ENCODE peak calls at places on chromosome 11, in eight cellular contexts. One of them, this sample, is unnamed.

GRCh38 chr11:31943056-31943780 is 132.1 kb upstream of the PAX6 start:
- DNase-seq in mammary epithelial cell: no peak
- DNase-seq in astrocyte: no peak
- DNase-seq in IMR-90: no peak
- DNase-seq in K562: no peak
- DNase-seq in neural progenitor cell: peak; percentile 52
- DNase-seq in SK-N-SH: no peak
- DNase-seq in fibroblast of lung: no peak
- DNase-seq in this sample: no peak

GRCh38 chr11:32137263-32137662 is 46.4 kb downstream of the RCN1 start:
- DNase-seq in IMR-90: peak; percentile 99
- DNase-seq in astrocyte: peak; percentile 98
- DNase-seq in neural progenitor cell: no peak
- DNase-seq in fibroblast of lung: peak; percentile 98
- DNase-seq in SK-N-SH: no peak
- DNase-seq in K562: no peak
- DNase-seq in mammary epithelial cell: peak; percentile 93
- DNase-seq in this sample: no peak

GRCh38 chr11:5369793-5370192 is 13.8 kb upstream of the OR51M1 start:
- DNase-seq in K562: no peak
- DNase-seq in fibroblast of lung: no peak
- DNase-seq in astrocyte: no peak
- DNase-seq in IMR-90: peak; percentile 90
- DNase-seq in neural progenitor cell: peak; percentile 36
- DNase-seq in SK-N-SH: peak; percentile 1
- DNase-seq in mammary epithelial cell: no peak
- DNase-seq in this sample: no peak

GRCh38 chr11:34468209-34468841 is 29.6 kb downstream of the CAT start:
- DNase-seq in K562: peak; percentile 56
- DNase-seq in SK-N-SH: peak; percentile 18
- DNase-seq in astrocyte: no peak
- DNase-seq in IMR-90: peak; percentile 14
- DNase-seq in fibroblast of lung: no peak
- DNase-seq in mammary epithelial cell: peak; percentile 19
- DNase-seq in neural progenitor cell: peak; percentile 42
- DNase-seq in this sample: peak; percentile 23

GRCh38 chr11:107359701-107360100 is 97.9 kb downstream of the CWF19L2 start:
- DNase-seq in neural progenitor cell: no peak
- DNase-seq in SK-N-SH: no peak
- DNase-seq in fibroblast of lung: peak; percentile 4
- DNase-seq in K562: no peak
- DNase-seq in IMR-90: peak; percentile 14
- DNase-seq in astrocyte: no peak
- DNase-seq in mammary epithelial cell: no peak
- DNase-seq in this sample: no peak

GRCh38 chr11:79438631-79439429 is 2.0 kb downstream of the TENM4 start:
- DNase-seq in SK-N-SH: peak; percentile 65
- DNase-seq in K562: no peak
- DNase-seq in astrocyte: peak; percentile 30
- DNase-seq in mammary epithelial cell: peak; percentile 51
- DNase-seq in IMR-90: peak; percentile 42
- DNase-seq in fibroblast of lung: peak; percentile 42
- DNase-seq in neural progenitor cell: peak; percentile 63
- DNase-seq in this sample: no peak

GRCh38 chr11:40281055-40281580 is 1178.3 kb downstream of the LRRC4C start:
- DNase-seq in SK-N-SH: no peak
- DNase-seq in mammary epithelial cell: no peak
- DNase-seq in IMR-90: no peak
- DNase-seq in K562: no peak
- DNase-seq in astrocyte: peak; percentile 53
- DNase-seq in fibroblast of lung: peak; percentile 64
- DNase-seq in neural progenitor cell: no peak
- DNase-seq in this sample: no peak

GRCh38 chr11:108643974-108644373 is 20.9 kb upstream of the DDX10 start:
- DNase-seq in neural progenitor cell: no peak
- DNase-seq in SK-N-SH: no peak
- DNase-seq in fibroblast of lung: no peak
- DNase-seq in mammary epithelial cell: no peak
- DNase-seq in IMR-90: no peak
- DNase-seq in astrocyte: no peak
- DNase-seq in K562: no peak
- DNase-seq in this sample: no peak

GRCh38 chr11:116895053-116895757 is 57.8 kb upstream of the APOA1 start:
- DNase-seq in fibroblast of lung: no peak
- DNase-seq in astrocyte: no peak
- DNase-seq in neural progenitor cell: peak; percentile 74
- DNase-seq in SK-N-SH: peak; percentile 28
- DNase-seq in IMR-90: no peak
- DNase-seq in K562: peak; percentile 44
- DNase-seq in mammary epithelial cell: no peak
- DNase-seq in this sample: no peak

GRCh38 chr11:120290945-120291344 is 34.2 kb upstream of the TLCD5 start:
- DNase-seq in neural progenitor cell: no peak
- DNase-seq in fibroblast of lung: no peak
- DNase-seq in mammary epithelial cell: no peak
- DNase-seq in IMR-90: no peak
- DNase-seq in SK-N-SH: no peak
- DNase-seq in K562: no peak
- DNase-seq in astrocyte: no peak
- DNase-seq in this sample: no peak

GRCh38 chr11:35893796-35894475 is 49.9 kb upstream of the LDLRAD3 start:
- DNase-seq in astrocyte: no peak
- DNase-seq in K562: no peak
- DNase-seq in IMR-90: peak; percentile 35
- DNase-seq in SK-N-SH: no peak
- DNase-seq in fibroblast of lung: peak; percentile 29
- DNase-seq in mammary epithelial cell: peak; percentile 98
- DNase-seq in neural progenitor cell: no peak
- DNase-seq in this sample: no peak

DNA sequence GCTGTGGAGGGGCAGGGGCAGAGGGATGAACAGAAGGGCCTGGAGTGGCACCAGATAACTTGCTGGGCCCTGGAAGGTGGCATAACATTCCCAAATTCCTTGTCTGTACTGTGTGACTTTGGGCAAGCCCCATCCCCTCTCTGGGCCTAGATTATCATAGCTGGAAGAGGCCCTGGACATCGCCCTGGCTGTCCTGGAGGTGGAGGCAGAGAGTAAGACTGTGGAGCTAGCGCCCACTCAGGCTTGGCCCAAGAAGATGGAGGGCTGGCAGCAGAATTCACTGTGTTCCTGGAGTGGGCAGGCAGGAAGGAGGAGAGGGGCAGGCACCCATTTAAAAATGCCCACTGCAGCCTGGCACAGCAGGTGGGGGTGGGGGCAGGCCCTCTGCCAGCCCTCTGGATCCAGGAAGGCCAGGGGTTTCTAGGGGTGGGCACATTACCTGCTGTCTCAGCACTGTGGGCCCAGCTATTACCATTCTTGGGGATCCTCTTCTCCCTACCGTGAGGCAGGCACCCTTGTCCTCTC is 22.6 kb downstream of the ARHGEF17 start:
- DNase-seq in SK-N-SH: peak; percentile 71
- DNase-seq in IMR-90: peak; percentile 61
- DNase-seq in astrocyte: no peak
- DNase-seq in neural progenitor cell: peak; percentile 64
- DNase-seq in fibroblast of lung: peak; percentile 48
- DNase-seq in mammary epithelial cell: no peak
- DNase-seq in K562: peak; percentile 54
- DNase-seq in this sample: no peak
- TF ChIP-seq CTCF in SK-N-SH: peak; percentile 53
- TF ChIP-seq CTCF in IMR-90: peak; percentile 62
- TF ChIP-seq CTCF in astrocyte: peak; percentile 35
- TF ChIP-seq CTCF in neural progenitor cell: peak; percentile 46
- TF ChIP-seq CTCF in fibroblast of lung: peak; percentile 53
- TF ChIP-seq CTCF in mammary epithelial cell: peak; percentile 29
- TF ChIP-seq CTCF in K562: peak; percentile 65
- TF ChIP-seq CTCF in this sample: no peak

DNA sequence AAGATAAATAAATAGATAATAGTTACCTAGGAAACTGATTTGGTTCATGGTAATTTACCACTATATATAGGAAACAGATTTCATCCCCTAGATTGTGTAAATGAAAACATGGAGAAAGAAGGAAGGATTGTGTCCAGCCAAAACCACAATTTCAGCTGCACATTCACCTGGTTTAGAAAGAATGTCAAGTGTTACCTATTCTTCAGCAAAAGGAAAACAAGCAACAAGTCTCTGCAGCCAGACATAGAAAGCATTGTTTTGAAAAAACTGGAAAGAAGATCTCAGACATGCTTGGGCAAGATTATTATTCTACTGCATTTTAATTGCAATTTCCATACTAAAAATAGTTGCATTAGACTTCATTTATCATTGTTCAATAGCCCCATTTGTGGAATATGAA is 8.8 kb upstream of the BMAL1 start:
- DNase-seq in fibroblast of lung: no peak
- DNase-seq in IMR-90: no peak
- DNase-seq in K562: no peak
- DNase-seq in astrocyte: no peak
- DNase-seq in neural progenitor cell: no peak
- DNase-seq in SK-N-SH: no peak
- DNase-seq in mammary epithelial cell: peak; percentile 91
- DNase-seq in this sample: no peak
- H3K4me2 ChIP-seq in fibroblast of lung: no peak overlapping the region
- H3K4me2 ChIP-seq in IMR-90: no peak overlapping the region
- H3K4me2 ChIP-seq in K562: no peak overlapping the region
- H3K4me2 ChIP-seq in astrocyte: no peak overlapping the region
- H3K4me2 ChIP-seq in neural progenitor cell: no peak overlapping the region
- H3K4me2 ChIP-seq in SK-N-SH: peak overlapping the region; percentile 11
- H3K4me2 ChIP-seq in mammary epithelial cell: peak overlapping the region; percentile 69
- H3K4me2 ChIP-seq in this sample: no peak overlapping the region

GRCh38 chr11:10696797-10697620 is 3.5 kb upstream of the IRAG1 start:
- DNase-seq in neural progenitor cell: no peak
- DNase-seq in astrocyte: no peak
- DNase-seq in SK-N-SH: no peak
- DNase-seq in IMR-90: no peak
- DNase-seq in mammary epithelial cell: no peak
- DNase-seq in K562: no peak
- DNase-seq in fibroblast of lung: no peak
- DNase-seq in this sample: no peak

GRCh38 chr11:10693509-10694071 is at the start of gene IRAG1:
- DNase-seq in astrocyte: peak; percentile 62
- DNase-seq in fibroblast of lung: peak; percentile 72
- DNase-seq in neural progenitor cell: peak; percentile 11
- DNase-seq in K562: no peak
- DNase-seq in SK-N-SH: peak; percentile 63
- DNase-seq in IMR-90: peak; percentile 78
- DNase-seq in mammary epithelial cell: no peak
- DNase-seq in this sample: no peak

GRCh38 chr11:10692716-10693115 is 839 bp downstream of the IRAG1 start:
- DNase-seq in SK-N-SH: peak; percentile 38
- DNase-seq in fibroblast of lung: no peak
- DNase-seq in mammary epithelial cell: no peak
- DNase-seq in K562: no peak
- DNase-seq in IMR-90: no peak
- DNase-seq in neural progenitor cell: no peak
- DNase-seq in astrocyte: no peak
- DNase-seq in this sample: no peak

GRCh38 chr11:10695821-10696220 is 2.3 kb upstream of the IRAG1 start:
- DNase-seq in IMR-90: peak; percentile 20
- DNase-seq in mammary epithelial cell: no peak
- DNase-seq in astrocyte: no peak
- DNase-seq in K562: no peak
- DNase-seq in SK-N-SH: no peak
- DNase-seq in fibroblast of lung: no peak
- DNase-seq in neural progenitor cell: no peak
- DNase-seq in this sample: no peak

GRCh38 chr11:10694481-10695239 is 1.1 kb upstream of the IRAG1 start:
- DNase-seq in neural progenitor cell: no peak
- DNase-seq in astrocyte: peak; percentile 62
- DNase-seq in K562: no peak
- DNase-seq in fibroblast of lung: peak; percentile 70
- DNase-seq in IMR-90: peak; percentile 83
- DNase-seq in mammary epithelial cell: no peak
- DNase-seq in SK-N-SH: no peak
- DNase-seq in this sample: no peak
- H2AFZ ChIP-seq in neural progenitor cell: no peak overlapping the region
- H2AFZ ChIP-seq in astrocyte: no peak overlapping the region
- H2AFZ ChIP-seq in K562: no peak overlapping the region
- H2AFZ ChIP-seq in fibroblast of lung: no peak overlapping the region
- H2AFZ ChIP-seq in IMR-90: peak overlapping the region; percentile 83
- H2AFZ ChIP-seq in mammary epithelial cell: no peak overlapping the region
- H2AFZ ChIP-seq in SK-N-SH: no peak overlapping the region
- H2AFZ ChIP-seq in this sample: no peak overlapping the region

GRCh38 chr11:1889527-1889930 is 2.2 kb downstream of the PRR33 start:
- DNase-seq in SK-N-SH: peak; percentile 24
- DNase-seq in K562: no peak
- DNase-seq in IMR-90: no peak
- DNase-seq in mammary epithelial cell: no peak
- DNase-seq in neural progenitor cell: no peak
- DNase-seq in fibroblast of lung: no peak
- DNase-seq in astrocyte: no peak
- DNase-seq in this sample: no peak

GRCh38 chr11:1891831-1892115 is at the start of gene PRR33:
- DNase-seq in fibroblast of lung: no peak
- DNase-seq in IMR-90: no peak
- DNase-seq in SK-N-SH: peak; percentile 26
- DNase-seq in astrocyte: no peak
- DNase-seq in K562: no peak
- DNase-seq in mammary epithelial cell: no peak
- DNase-seq in neural progenitor cell: no peak
- DNase-seq in this sample: no peak

GRCh38 chr11:1890856-1891830 is 552 bp downstream of the PRR33 start:
- DNase-seq in astrocyte: no peak
- DNase-seq in IMR-90: no peak
- DNase-seq in K562: no peak
- DNase-seq in SK-N-SH: peak; percentile 41
- DNase-seq in mammary epithelial cell: no peak
- DNase-seq in fibroblast of lung: no peak
- DNase-seq in neural progenitor cell: no peak
- DNase-seq in this sample: no peak

GRCh38 chr11:1888811-1889526 is 2.7 kb downstream of the PRR33 start:
- DNase-seq in SK-N-SH: peak; percentile 29
- DNase-seq in astrocyte: no peak
- DNase-seq in K562: no peak
- DNase-seq in IMR-90: no peak
- DNase-seq in neural progenitor cell: no peak
- DNase-seq in mammary epithelial cell: no peak
- DNase-seq in fibroblast of lung: no peak
- DNase-seq in this sample: no peak

DNA sequence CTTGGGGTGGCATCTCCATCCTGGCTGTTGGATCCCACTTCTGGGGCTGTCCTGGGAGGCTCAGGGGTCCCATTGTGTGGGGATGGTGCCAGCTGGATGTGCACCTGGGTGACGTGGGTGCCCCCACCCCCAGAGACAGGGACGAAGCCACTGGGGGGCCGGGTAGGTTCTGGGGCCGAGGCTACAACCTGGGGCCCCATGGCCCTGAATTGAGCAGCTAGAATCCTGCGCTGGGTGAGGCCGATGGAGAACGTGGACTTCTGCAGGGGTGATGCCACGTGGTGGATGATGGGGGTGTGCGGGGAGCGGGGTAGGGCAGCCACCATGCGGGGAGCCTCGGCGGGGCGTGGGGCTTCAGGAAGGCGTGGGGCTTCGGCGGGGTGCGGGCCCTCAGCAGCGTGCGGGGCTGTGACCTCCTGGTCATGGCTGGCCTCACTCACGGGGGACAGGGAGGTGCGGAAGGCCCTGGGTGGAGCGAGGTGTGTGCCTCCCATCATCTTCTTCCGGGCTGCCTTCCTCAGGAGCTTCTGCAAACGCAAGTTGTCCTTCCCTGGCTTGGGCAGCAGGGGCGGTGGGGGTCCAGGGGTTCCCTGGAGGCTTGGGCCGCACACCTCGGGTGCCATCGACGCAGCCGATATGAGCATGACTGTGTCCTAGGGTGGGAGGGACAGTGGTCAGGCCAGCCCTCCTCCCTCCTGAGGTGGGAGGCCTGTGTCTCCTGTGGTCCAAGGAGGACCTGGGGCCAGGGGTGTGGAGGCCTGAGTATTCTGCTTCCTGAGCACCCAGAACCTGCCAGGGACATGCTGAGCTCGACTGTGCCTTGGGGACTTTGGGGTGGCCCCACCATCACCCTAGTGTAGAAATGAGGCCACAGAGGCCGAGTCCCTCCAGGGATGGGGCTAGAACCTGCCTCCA is 1.5 kb downstream of the PRR33 start:
- DNase-seq in K562: no peak
- DNase-seq in SK-N-SH: peak; percentile 37
- DNase-seq in IMR-90: no peak
- DNase-seq in fibroblast of lung: no peak
- DNase-seq in neural progenitor cell: no peak
- DNase-seq in mammary epithelial cell: no peak
- DNase-seq in astrocyte: no peak
- DNase-seq in this sample: no peak
- TF ChIP-seq CTCF in K562: no peak
- TF ChIP-seq CTCF in SK-N-SH: no peak
- TF ChIP-seq CTCF in IMR-90: no peak
- TF ChIP-seq CTCF in fibroblast of lung: no peak
- TF ChIP-seq CTCF in neural progenitor cell: no peak
- TF ChIP-seq CTCF in mammary epithelial cell: no peak
- TF ChIP-seq CTCF in astrocyte: no peak
- TF ChIP-seq CTCF in this sample: no peak